ENCODE peak calls at places on chromosomes 1 and 21, in four cellular contexts. U is HCT116, Y is K562, K is HepG2. I is an unnamed sample.

GRCh38 chr1:93807301-93807930 is 71.6 kb downstream of the DNTTIP2 start:
- DNase-seq in U (no peak), Y (no peak), K (no peak), I (no peak)

GRCh38 chr1:227170361-227171166 is 147.7 kb downstream of the CDC42BPA start:
- DNase-seq in Y (peak; percentile 40), U (no peak), K (no peak), I (no peak)

GRCh38 chr1:172662464-172663109 is 3.7 kb downstream of the FASLG start:
- DNase-seq in K (no peak), Y (peak; percentile 22), U (no peak), I (peak; percentile 43)

GRCh38 chr1:56418047-56418680 is 161.2 kb downstream of the PLPP3 start:
- DNase-seq in U (no peak), Y (no peak), K (no peak), I (no peak)

GRCh38 chr1:198040880-198041279 is 115.9 kb upstream of the NEK7 start:
- DNase-seq in U (no peak), K (no peak), Y (no peak), I (no peak)

GRCh38 chr21:34986561-34987533 is 62.3 kb downstream of the RUNX1 start:
- DNase-seq in U (peak; percentile 93), K (peak; percentile 84), Y (no peak), I (no peak)

GRCh38 chr1:14598498-14599172 is at the start of gene KAZN:
- DNase-seq in U (no peak), Y (peak; percentile 27), K (no peak), I (peak; percentile 72)

GRCh38 chr1:19563336-19564097 is 78.2 kb upstream of the CAPZB start:
- DNase-seq in Y (peak; percentile 9), K (no peak), U (no peak), I (no peak)

GRCh38 chr1:43348809-43349593 is 9.8 kb upstream of the CDC20 start:
- DNase-seq in Y (peak; percentile 37), U (peak; percentile 85), K (peak; percentile 85), I (peak; percentile 98)

GRCh38 chr1:22600071-22600816 is 36.2 kb upstream of the C1QA start:
- DNase-seq in U (no peak), K (no peak), Y (peak; percentile 33), I (no peak)

GRCh38 chr1:159196543-159196942 is 8.1 kb upstream of the ACKR1 start:
- DNase-seq in K (no peak), Y (no peak), U (no peak), I (no peak)

GRCh38 chr1:23103001-23103879 is 65.4 kb downstream of the LUZP1 start:
- DNase-seq in U (peak; percentile 31), K (no peak), Y (peak; percentile 47), I (no peak)

GRCh38 chr1:166705376-166706289 is 133.6 kb upstream of the POGK start:
- DNase-seq in Y (peak; percentile 90), K (no peak), U (no peak), I (no peak)

GRCh38 chr1:2966940-2967725 is 54.1 kb upstream of the ACTRT2 start:
- DNase-seq in Y (no peak), U (no peak), K (no peak), I (no peak)

GRCh38 chr1:172287207-172287606 is 133.3 kb upstream of the C1orf105 start:
- DNase-seq in Y (no peak), K (no peak), U (no peak), I (no peak)

GRCh38 chr1:109161836-109162606 is 48.1 kb downstream of the ELAPOR1 start:
- DNase-seq in U (no peak), K (no peak), Y (no peak), I (no peak)

GRCh38 chr1:31479801-31480200 is 66.8 kb downstream of the SERINC2 start:
- DNase-seq in K (no peak), U (no peak), Y (no peak), I (no peak)

GRCh38 chr1:8015809-8016165 is 10.3 kb downstream of the ERRFI1 start:
- DNase-seq in Y (no peak), K (no peak), U (no peak), I (no peak)

GRCh38 chr1:156499703-156500577 is 635 bp downstream of the MEF2D start:
- DNase-seq in U (no peak), K (no peak), Y (peak; percentile 66), I (peak; percentile 75)

GRCh38 chr1:59947047-59947938 is 20.7 kb upstream of the CYP2J2 start:
- DNase-seq in K (peak; percentile 58), U (peak; percentile 39), Y (peak; percentile 65), I (peak; percentile 60)

GRCh38 chr1:41851589-41851988 is 67.1 kb downstream of the HIVEP3 start:
- DNase-seq in K (no peak), U (peak; percentile 44), Y (no peak), I (no peak)

GRCh38 chr21:43988506-43989230 is 23.4 kb upstream of the TRAPPC10 start:
- DNase-seq in Y (no peak), U (no peak), K (no peak), I (peak; percentile 20)

GRCh38 chr1:44733365-44733764 is 2.4 kb upstream of the RNU5D-1 start:
- DNase-seq in K (no peak), Y (no peak), U (no peak), I (no peak)

GRCh38 chr1:53078333-53079101 is 16.5 kb downstream of the PODN start:
- DNase-seq in K (no peak), Y (no peak), U (no peak), I (no peak)

GRCh38 chr1:170594227-170594626 is 62.3 kb downstream of the GORAB start:
- DNase-seq in K (no peak), Y (no peak), U (no peak), I (no peak)

GRCh38 chr1:181206979-181207790 is 118.7 kb downstream of the IER5 start:
- DNase-seq in K (no peak), U (no peak), Y (no peak), I (no peak)

GRCh38 chr1:57122031-57122430 is 156.2 kb upstream of the C8B start:
- DNase-seq in Y (no peak), K (no peak), U (no peak), I (no peak)

GRCh38 chr1:6783221-6783620 is 2.0 kb upstream of the CAMTA1 start:
- DNase-seq in K (no peak), U (no peak), Y (no peak), I (no peak)

GRCh38 chr1:186178426-186179043 is 196.5 kb downstream of the TPR start:
- DNase-seq in K (no peak), U (no peak), Y (no peak), I (no peak)

GRCh38 chr1:63892632-63893395 is 119.0 kb downstream of the ROR1 start:
- DNase-seq in U (no peak), K (no peak), Y (no peak), I (peak; percentile 36)

GRCh38 chr1:150895618-150896017 is 8.7 kb downstream of the CTXND2 start:
- DNase-seq in K (peak; percentile 13), U (peak; percentile 58), Y (no peak), I (peak; percentile 12)

GRCh38 chr1:63073530-63074306 is 248.6 kb upstream of the FOXD3 start:
- DNase-seq in U (no peak), Y (no peak), K (no peak), I (peak; percentile 69)

GRCh38 chr1:47986741-47987140 is 10.4 kb downstream of the TRABD2B start:
- DNase-seq in Y (no peak), K (no peak), U (no peak), I (peak; percentile 65)

GRCh38 chr1:234277161-234277868 is 95.9 kb upstream of the COA6 start:
- DNase-seq in Y (no peak), K (no peak), U (no peak), I (no peak)

GRCh38 chr1:151036356-151036755 is at the start of gene BNIPL:
- DNase-seq in Y (no peak), U (no peak), K (no peak), I (no peak)

GRCh38 chr1:14606632-14607031 is 8.1 kb downstream of the KAZN start:
- DNase-seq in K (no peak), U (no peak), Y (no peak), I (no peak)

GRCh38 chr1:54158071-54158470 is 5.3 kb upstream of the CDCP2 start:
- DNase-seq in Y (no peak), U (peak; percentile 41), K (no peak), I (no peak)

GRCh38 chr1:152252157-152252556 is 28.2 kb upstream of the HRNR start:
- DNase-seq in U (no peak), K (no peak), Y (no peak), I (no peak)

GRCh38 chr1:26853600-26853999 is 9.3 kb upstream of the SFN start:
- DNase-seq in K (no peak), Y (no peak), U (no peak), I (no peak)

GRCh38 chr1:198763298-198763714 is 124.5 kb downstream of the PTPRC start:
- DNase-seq in U (peak; percentile 2), K (no peak), Y (no peak), I (no peak)

GRCh38 chr1:216944864-216945505 is 221.8 kb upstream of the ESRRG start:
- DNase-seq in U (no peak), K (no peak), Y (no peak), I (no peak)
- TF ChIP-seq ELF1 in U (no peak), K (no peak), Y (no peak), I (no peak)

GRCh38 chr1:28507646-28508434 is 2.0 kb downstream of the RCC1 start:
- DNase-seq in K (no peak), U (no peak), Y (no peak), I (no peak)
- H3K4me1 ChIP-seq in K (peaks cover 50% of the 10 kb centered on the region), U (peaks cover 72% of the 10 kb centered on the region), Y (peaks cover 6% of the 10 kb centered on the region), I (peaks cover 20% of the 10 kb centered on the region)

DNA sequence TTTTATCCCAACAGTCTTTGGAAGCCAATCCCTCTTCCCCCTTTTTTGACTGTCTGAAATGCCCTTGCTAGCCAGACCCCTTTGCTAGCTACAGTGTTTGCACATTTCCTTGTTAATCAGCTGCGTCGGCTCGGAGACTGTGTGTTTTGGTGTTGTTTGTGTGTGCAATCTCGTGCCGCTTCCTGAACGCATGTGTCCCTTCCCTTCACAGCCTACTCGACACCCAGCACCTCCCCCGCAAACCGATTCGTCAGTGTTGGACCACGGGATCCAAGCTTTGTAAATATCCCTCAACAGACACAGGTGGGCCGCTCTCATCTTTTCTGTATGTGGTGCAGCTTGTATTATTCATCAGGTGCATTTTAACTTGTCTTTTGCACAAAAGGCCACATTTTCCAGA is 298.7 kb downstream of the TM2D1 start:
- DNase-seq in Y (no peak), U (no peak), K (no peak), I (no peak)
- TF ChIP-seq ELF1 in Y (no peak), U (no peak), K (no peak), I (no peak)

DNA sequence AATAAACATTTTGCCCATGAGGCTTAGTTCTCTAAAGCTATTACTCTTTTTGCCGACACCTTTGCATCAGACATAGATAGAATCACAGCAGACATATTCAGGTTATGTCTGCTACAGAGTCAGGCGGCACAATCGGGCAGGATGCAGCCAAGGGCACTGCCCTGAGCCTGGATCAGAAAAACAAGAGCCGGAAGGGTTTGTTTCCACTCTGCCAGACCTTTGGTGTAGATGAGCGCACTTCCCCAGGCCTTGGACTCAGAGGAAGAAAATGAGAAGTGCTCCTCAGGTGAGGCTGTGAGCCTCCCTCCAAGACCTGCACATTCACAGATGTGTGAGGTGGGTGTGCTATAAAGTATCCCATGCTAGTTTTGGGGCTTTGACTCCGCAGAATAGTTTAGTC is 43.7 kb downstream of the GNG12 start:
- DNase-seq in Y (no peak), U (no peak), K (no peak), I (no peak)
- H3K4me1 ChIP-seq in Y (no peaks in the 10 kb centered on the region), U (peaks cover 15% of the 10 kb centered on the region), K (no peaks in the 10 kb centered on the region), I (peaks cover 58% of the 10 kb centered on the region)

I was measured in SK-N-SH.